ENCODE peak calls at places on chromosome 12, in four cellular contexts. One of them, this sample, is unnamed.

GRCh38 chr12:90174198-90174510 is 465.5 kb upstream of the ATP2B1 start:
- DNase-seq in activated B cell treated with CpG ODN at 0.5 μM for 24 hours: no peak
- DNase-seq in upper lobe of right lung: no peak
- DNase-seq in stimulated activated CD4-positive, alpha-beta T cell treated with anti-CD3 and anti-CD28 coated beads, Interleukin-1b, Interleukin-23, amount 100 ng/mL, for 4 hours: no peak
- DNase-seq in this sample: no peak

GRCh38 chr12:95440401-95440800 is 33.6 kb upstream of the METAP2 start:
- DNase-seq in activated B cell treated with CpG ODN at 0.5 μM for 24 hours: no peak
- DNase-seq in upper lobe of right lung: no peak
- DNase-seq in stimulated activated CD4-positive, alpha-beta T cell treated with anti-CD3 and anti-CD28 coated beads, Interleukin-1b, Interleukin-23, amount 100 ng/mL, for 4 hours: no peak
- DNase-seq in this sample: no peak

GRCh38 chr12:50665170-50665569 is 98.7 kb upstream of the ATF1 start:
- DNase-seq in activated B cell treated with CpG ODN at 0.5 μM for 24 hours: no peak
- DNase-seq in upper lobe of right lung: no peak
- DNase-seq in stimulated activated CD4-positive, alpha-beta T cell treated with anti-CD3 and anti-CD28 coated beads, Interleukin-1b, Interleukin-23, amount 100 ng/mL, for 4 hours: no peak
- DNase-seq in this sample: no peak

GRCh38 chr12:56522486-56523193 is 1.0 kb downstream of the RBMS2 start:
- DNase-seq in activated B cell treated with CpG ODN at 0.5 μM for 24 hours: no peak
- DNase-seq in upper lobe of right lung: no peak
- DNase-seq in stimulated activated CD4-positive, alpha-beta T cell treated with anti-CD3 and anti-CD28 coated beads, Interleukin-1b, Interleukin-23, amount 100 ng/mL, for 4 hours: no peak
- DNase-seq in this sample: no peak

GRCh38 chr12:77377116-77377515 is 311.7 kb upstream of the E2F7 start:
- DNase-seq in activated B cell treated with CpG ODN at 0.5 μM for 24 hours: no peak
- DNase-seq in upper lobe of right lung: no peak
- DNase-seq in stimulated activated CD4-positive, alpha-beta T cell treated with anti-CD3 and anti-CD28 coated beads, Interleukin-1b, Interleukin-23, amount 100 ng/mL, for 4 hours: no peak
- DNase-seq in this sample: no peak

GRCh38 chr12:24960222-24960855 is 11.4 kb upstream of the BCAT1 start:
- DNase-seq in activated B cell treated with CpG ODN at 0.5 μM for 24 hours: no peak
- DNase-seq in upper lobe of right lung: no peak
- DNase-seq in stimulated activated CD4-positive, alpha-beta T cell treated with anti-CD3 and anti-CD28 coated beads, Interleukin-1b, Interleukin-23, amount 100 ng/mL, for 4 hours: peak; percentile 26
- DNase-seq in this sample: no peak

GRCh38 chr12:114684098-114684869 is at the start of gene TBX3:
- DNase-seq in activated B cell treated with CpG ODN at 0.5 μM for 24 hours: no peak
- DNase-seq in upper lobe of right lung: peak; percentile 89
- DNase-seq in stimulated activated CD4-positive, alpha-beta T cell treated with anti-CD3 and anti-CD28 coated beads, Interleukin-1b, Interleukin-23, amount 100 ng/mL, for 4 hours: peak; percentile 36
- DNase-seq in this sample: peak; percentile 39

GRCh38 chr12:2291182-2291832 is 238.5 kb downstream of the CACNA1C start:
- DNase-seq in activated B cell treated with CpG ODN at 0.5 μM for 24 hours: no peak
- DNase-seq in upper lobe of right lung: no peak
- DNase-seq in stimulated activated CD4-positive, alpha-beta T cell treated with anti-CD3 and anti-CD28 coated beads, Interleukin-1b, Interleukin-23, amount 100 ng/mL, for 4 hours: no peak
- DNase-seq in this sample: peak; percentile 59

GRCh38 chr12:85280138-85280983 is at the start of gene ALX1:
- DNase-seq in activated B cell treated with CpG ODN at 0.5 μM for 24 hours: no peak
- DNase-seq in upper lobe of right lung: peak; percentile 65
- DNase-seq in stimulated activated CD4-positive, alpha-beta T cell treated with anti-CD3 and anti-CD28 coated beads, Interleukin-1b, Interleukin-23, amount 100 ng/mL, for 4 hours: no peak
- DNase-seq in this sample: peak; percentile 26

GRCh38 chr12:131940121-131940520 is 9.6 kb upstream of the EP400 start:
- DNase-seq in activated B cell treated with CpG ODN at 0.5 μM for 24 hours: no peak
- DNase-seq in upper lobe of right lung: peak; percentile 10
- DNase-seq in stimulated activated CD4-positive, alpha-beta T cell treated with anti-CD3 and anti-CD28 coated beads, Interleukin-1b, Interleukin-23, amount 100 ng/mL, for 4 hours: no peak
- DNase-seq in this sample: no peak

GRCh38 chr12:82357845-82358199 is 365 bp downstream of the CCDC59 start:
- DNase-seq in activated B cell treated with CpG ODN at 0.5 μM for 24 hours: no peak
- DNase-seq in upper lobe of right lung: no peak
- DNase-seq in stimulated activated CD4-positive, alpha-beta T cell treated with anti-CD3 and anti-CD28 coated beads, Interleukin-1b, Interleukin-23, amount 100 ng/mL, for 4 hours: no peak
- DNase-seq in this sample: no peak

GRCh38 chr12:44101470-44101869 is 265.6 kb downstream of the TMEM117 start:
- DNase-seq in activated B cell treated with CpG ODN at 0.5 μM for 24 hours: no peak
- DNase-seq in upper lobe of right lung: no peak
- DNase-seq in stimulated activated CD4-positive, alpha-beta T cell treated with anti-CD3 and anti-CD28 coated beads, Interleukin-1b, Interleukin-23, amount 100 ng/mL, for 4 hours: no peak
- DNase-seq in this sample: no peak

GRCh38 chr12:117854339-117855012 is 114.3 kb downstream of the KSR2 start:
- DNase-seq in activated B cell treated with CpG ODN at 0.5 μM for 24 hours: no peak
- DNase-seq in upper lobe of right lung: no peak
- DNase-seq in stimulated activated CD4-positive, alpha-beta T cell treated with anti-CD3 and anti-CD28 coated beads, Interleukin-1b, Interleukin-23, amount 100 ng/mL, for 4 hours: peak; percentile 14
- DNase-seq in this sample: no peak

GRCh38 chr12:127819066-127819465 is 447.9 kb upstream of the TMEM132C start:
- DNase-seq in activated B cell treated with CpG ODN at 0.5 μM for 24 hours: no peak
- DNase-seq in upper lobe of right lung: no peak
- DNase-seq in stimulated activated CD4-positive, alpha-beta T cell treated with anti-CD3 and anti-CD28 coated beads, Interleukin-1b, Interleukin-23, amount 100 ng/mL, for 4 hours: no peak
- DNase-seq in this sample: no peak

GRCh38 chr12:93311827-93312226 is 65.9 kb upstream of the NUDT4 start:
- DNase-seq in activated B cell treated with CpG ODN at 0.5 μM for 24 hours: no peak
- DNase-seq in upper lobe of right lung: no peak
- DNase-seq in stimulated activated CD4-positive, alpha-beta T cell treated with anti-CD3 and anti-CD28 coated beads, Interleukin-1b, Interleukin-23, amount 100 ng/mL, for 4 hours: no peak
- DNase-seq in this sample: no peak

GRCh38 chr12:3218846-3219632 is 141.9 kb downstream of the TSPAN9 start:
- DNase-seq in activated B cell treated with CpG ODN at 0.5 μM for 24 hours: no peak
- DNase-seq in upper lobe of right lung: no peak
- DNase-seq in stimulated activated CD4-positive, alpha-beta T cell treated with anti-CD3 and anti-CD28 coated beads, Interleukin-1b, Interleukin-23, amount 100 ng/mL, for 4 hours: no peak
- DNase-seq in this sample: no peak

GRCh38 chr12:16939871-16940306 is 333.9 kb upstream of the LMO3 start:
- DNase-seq in activated B cell treated with CpG ODN at 0.5 μM for 24 hours: no peak
- DNase-seq in upper lobe of right lung: peak; percentile 59
- DNase-seq in stimulated activated CD4-positive, alpha-beta T cell treated with anti-CD3 and anti-CD28 coated beads, Interleukin-1b, Interleukin-23, amount 100 ng/mL, for 4 hours: no peak
- DNase-seq in this sample: no peak

GRCh38 chr12:1201886-1202285 is 210.9 kb downstream of the ERC1 start:
- DNase-seq in activated B cell treated with CpG ODN at 0.5 μM for 24 hours: no peak
- DNase-seq in upper lobe of right lung: no peak
- DNase-seq in stimulated activated CD4-positive, alpha-beta T cell treated with anti-CD3 and anti-CD28 coated beads, Interleukin-1b, Interleukin-23, amount 100 ng/mL, for 4 hours: no peak
- DNase-seq in this sample: no peak

GRCh38 chr12:58496411-58496810 is 423.9 kb downstream of the LRIG3 start:
- DNase-seq in activated B cell treated with CpG ODN at 0.5 μM for 24 hours: no peak
- DNase-seq in upper lobe of right lung: no peak
- DNase-seq in stimulated activated CD4-positive, alpha-beta T cell treated with anti-CD3 and anti-CD28 coated beads, Interleukin-1b, Interleukin-23, amount 100 ng/mL, for 4 hours: no peak
- DNase-seq in this sample: no peak

GRCh38 chr12:77888611-77889010 is 57.9 kb downstream of the NAV3 start:
- DNase-seq in activated B cell treated with CpG ODN at 0.5 μM for 24 hours: no peak
- DNase-seq in upper lobe of right lung: no peak
- DNase-seq in stimulated activated CD4-positive, alpha-beta T cell treated with anti-CD3 and anti-CD28 coated beads, Interleukin-1b, Interleukin-23, amount 100 ng/mL, for 4 hours: no peak
- DNase-seq in this sample: no peak

GRCh38 chr12:108911915-108912314 is 32.0 kb downstream of the DAO start:
- DNase-seq in activated B cell treated with CpG ODN at 0.5 μM for 24 hours: no peak
- DNase-seq in upper lobe of right lung: no peak
- DNase-seq in stimulated activated CD4-positive, alpha-beta T cell treated with anti-CD3 and anti-CD28 coated beads, Interleukin-1b, Interleukin-23, amount 100 ng/mL, for 4 hours: no peak
- DNase-seq in this sample: no peak

GRCh38 chr12:7581046-7581445 is 77.5 kb upstream of the CD163 start:
- DNase-seq in activated B cell treated with CpG ODN at 0.5 μM for 24 hours: no peak
- DNase-seq in upper lobe of right lung: no peak
- DNase-seq in stimulated activated CD4-positive, alpha-beta T cell treated with anti-CD3 and anti-CD28 coated beads, Interleukin-1b, Interleukin-23, amount 100 ng/mL, for 4 hours: no peak
- DNase-seq in this sample: no peak

GRCh38 chr12:56995930-56996496 is 10.3 kb downstream of the ZBTB39 start:
- DNase-seq in activated B cell treated with CpG ODN at 0.5 μM for 24 hours: no peak
- DNase-seq in upper lobe of right lung: no peak
- DNase-seq in stimulated activated CD4-positive, alpha-beta T cell treated with anti-CD3 and anti-CD28 coated beads, Interleukin-1b, Interleukin-23, amount 100 ng/mL, for 4 hours: no peak
- DNase-seq in this sample: no peak

GRCh38 chr12:80627773-80628172 is 79.7 kb upstream of the MYF6 start:
- DNase-seq in activated B cell treated with CpG ODN at 0.5 μM for 24 hours: no peak
- DNase-seq in upper lobe of right lung: no peak
- DNase-seq in stimulated activated CD4-positive, alpha-beta T cell treated with anti-CD3 and anti-CD28 coated beads, Interleukin-1b, Interleukin-23, amount 100 ng/mL, for 4 hours: no peak
- DNase-seq in this sample: no peak